ENCODE peak calls at places on chromosomes 6 and 20, in eight cellular contexts. R is WTC11, H is HCT116, Q is A549, N is HepG2, D is NB4, W is K562, S is SK-N-SH. A is an unnamed sample.

GRCh38 chr6:121826156-121826810 is 390.8 kb downstream of the GJA1 start:
- DNase-seq in H (peak; percentile 72), S (no peak), W (no peak), R (no peak), D (peak; percentile 49), N (no peak), Q (peak; percentile 35), A (peak; percentile 94)

GRCh38 chr6:17867880-17868279 is 119.6 kb downstream of the KIF13A start:
- DNase-seq in N (peak; percentile 27), H (no peak), D (no peak), S (peak; percentile 21), W (no peak), R (no peak), Q (no peak), A (peak; percentile 64)

GRCh38 chr20:49964964-49965780 is 17.6 kb upstream of the SNAI1 start:
- DNase-seq in Q (peak; percentile 85), D (peak; percentile 69), H (peak; percentile 54), R (peak; percentile 81), W (peak; percentile 86), S (peak; percentile 78), N (peak; percentile 76), A (peak; percentile 49)

GRCh38 chr20:19699132-19699971 is 58.7 kb upstream of the RIN2 start:
- DNase-seq in R (no peak), S (no peak), N (no peak), D (no peak), W (no peak), Q (no peak), H (peak; percentile 10), A (peak; percentile 75)

GRCh38 chr6:12614468-12614867 is 102.1 kb upstream of the PHACTR1 start:
- DNase-seq in D (no peak), W (no peak), R (no peak), H (no peak), S (no peak), N (no peak), Q (no peak), A (no peak)

GRCh38 chr20:54167909-54168872 is 5.6 kb downstream of the CYP24A1 start:
- DNase-seq in W (no peak), R (no peak), Q (peak; percentile 57), N (peak; percentile 47), D (no peak), S (no peak), H (peak; percentile 81), A (no peak)

GRCh38 chr20:50146732-50147662 is 6.5 kb downstream of the PEDS1 start:
- DNase-seq in S (no peak), H (no peak), W (peak; percentile 51), R (no peak), N (no peak), Q (no peak), D (peak; percentile 87), A (peak; percentile 84)

GRCh38 chr6:140079328-140079727 is 704.9 kb upstream of the CITED2 start:
- DNase-seq in D (no peak), H (no peak), Q (no peak), W (no peak), R (no peak), S (no peak), N (no peak), A (peak; percentile 30)

GRCh38 chr6:47116616-47117015 is 74.5 kb upstream of the ADGRF1 start:
- DNase-seq in N (no peak), H (no peak), S (no peak), W (no peak), R (no peak), Q (no peak), D (no peak), A (no peak)

DNA sequence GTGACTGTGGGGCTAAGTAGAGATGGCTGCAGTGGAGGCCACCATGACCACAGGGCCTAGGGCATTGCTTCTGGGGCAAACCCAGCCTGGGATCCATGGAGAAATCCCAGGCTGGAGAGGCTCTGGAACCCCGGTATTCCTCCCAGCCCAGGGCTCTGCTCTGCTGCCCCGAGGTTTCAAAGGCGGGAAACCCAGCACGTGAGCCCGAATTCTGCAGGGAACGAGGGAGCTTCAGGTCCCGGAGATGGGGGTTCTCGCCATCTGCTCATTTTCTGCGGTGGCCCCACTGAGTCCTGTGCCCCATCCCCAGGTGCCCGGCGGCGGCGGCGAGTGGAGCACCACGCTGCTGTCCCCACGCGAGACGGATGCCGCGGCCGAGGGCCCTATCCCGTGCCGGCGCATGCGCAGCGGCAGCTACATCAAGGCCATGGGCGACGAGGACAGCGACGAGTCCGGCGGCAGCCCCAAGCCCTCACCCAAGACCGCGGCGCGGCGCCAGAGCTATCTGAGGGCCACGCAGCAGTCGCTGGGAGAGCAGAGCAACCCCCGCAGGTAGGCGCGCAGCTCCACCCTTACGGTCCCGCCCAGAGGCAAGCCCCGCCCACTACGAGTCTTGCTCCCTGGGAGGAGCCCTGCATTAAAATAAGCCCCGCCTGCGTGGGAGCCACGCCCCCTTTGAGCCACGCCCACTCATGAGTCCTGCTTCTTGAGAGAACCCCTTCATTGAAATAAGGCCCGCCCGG is 105.3 kb upstream of the MYL9 start:
- DNase-seq in H (peak; percentile 90), N (peak; percentile 50), R (peak; percentile 99), D (peak; percentile 43), S (peak; percentile 88), W (peak; percentile 98), Q (peak; percentile 64), A (peak; percentile 78)
- TF ChIP-seq MAX in H (no peak), N (no peak), R (peak; percentile 70), D (no peak), S (no peak), W (peak; percentile 82), Q (peak; percentile 90), A (no peak)

GRCh38 chr20:56515657-56516381 is 8.7 kb upstream of the FAM209A start:
- DNase-seq in N (no peak), D (peak; percentile 39), H (no peak), R (no peak), Q (no peak), S (peak; percentile 17), W (no peak), A (peak; percentile 20)
- TF ChIP-seq CTCF in N (peak; percentile 32), D (no peak), H (peak; percentile 14), R (no peak), Q (peak; percentile 41), S (peak; percentile 37), W (no peak), A (no peak)

GRCh38 chr6:33264015-33264414 is 7.7 kb downstream of the VPS52 start:
- DNase-seq in Q (no peak), D (no peak), H (no peak), S (no peak), R (no peak), W (no peak), N (no peak), A (no peak)

GRCh38 chr6:33254591-33254990 is 17.1 kb downstream of the VPS52 start:
- DNase-seq in W (no peak), H (no peak), D (no peak), S (no peak), R (no peak), Q (no peak), N (no peak), A (no peak)

DNA sequence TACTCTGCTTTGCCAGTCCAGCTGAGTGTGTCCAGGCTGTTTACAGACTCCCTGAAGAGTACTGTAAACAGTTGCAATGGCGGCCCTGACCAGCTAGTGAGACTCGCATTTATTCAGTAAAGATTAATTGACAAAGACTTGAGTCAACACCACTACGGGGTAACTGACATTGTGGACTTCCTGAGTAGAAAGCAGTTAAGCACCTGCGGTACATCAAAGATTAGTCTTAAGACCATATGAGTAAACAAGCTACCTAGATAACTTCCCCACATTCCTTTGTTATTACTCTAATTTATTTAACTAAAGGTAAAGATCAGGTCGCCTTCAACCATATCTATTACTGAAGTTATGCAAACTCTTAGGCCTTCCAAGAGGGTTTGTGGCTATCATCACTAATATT is 12.6 kb downstream of the VPS52 start:
- DNase-seq in R (no peak), D (no peak), N (no peak), W (no peak), H (no peak), S (no peak), Q (no peak), A (no peak)
- TF ChIP-seq MAX in R (no peak), D (no peak), N (no peak), W (no peak), H (no peak), S (no peak), Q (no peak), A (no peak)

GRCh38 chr6:10258341-10258740 is 156.5 kb downstream of the TFAP2A start:
- DNase-seq in D (no peak), S (no peak), W (no peak), Q (no peak), N (no peak), R (no peak), H (no peak), A (no peak)

GRCh38 chr6:10259676-10260075 is 155.2 kb downstream of the TFAP2A start:
- DNase-seq in N (no peak), Q (no peak), H (no peak), D (no peak), S (no peak), R (no peak), W (no peak), A (no peak)

GRCh38 chr6:10250655-10251220 is 164.1 kb downstream of the TFAP2A start:
- DNase-seq in R (no peak), D (no peak), N (no peak), Q (no peak), W (no peak), S (no peak), H (no peak), A (no peak)

DNA sequence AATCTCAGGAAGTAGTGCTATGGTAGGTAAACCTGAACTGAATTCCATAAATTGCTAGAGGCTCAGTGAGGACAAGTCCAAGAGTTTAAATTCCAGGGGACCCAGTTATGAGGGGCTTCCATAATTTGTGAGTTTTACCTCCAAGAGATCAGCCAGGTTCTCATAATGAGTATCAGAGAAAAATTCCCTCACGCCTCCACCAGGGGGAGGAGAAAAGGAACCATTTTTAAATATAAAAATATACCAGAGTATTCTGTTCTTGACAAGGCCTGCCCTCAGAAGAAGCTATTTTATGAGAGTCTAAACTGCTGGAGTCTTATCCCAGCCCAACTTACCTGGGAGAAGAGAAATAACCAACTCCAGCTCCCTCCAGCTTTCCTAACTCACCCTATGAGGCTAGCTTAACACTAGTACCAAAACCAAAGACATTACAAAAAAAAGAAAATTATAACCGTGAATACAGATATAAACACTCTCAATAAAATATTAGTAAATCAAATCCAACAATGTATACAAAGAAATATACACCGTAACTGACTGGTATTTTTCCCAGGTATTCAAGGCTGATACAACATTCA is 158.7 kb downstream of the TFAP2A start:
- DNase-seq in S (peak; percentile 7), R (no peak), Q (peak; percentile 7), N (no peak), W (peak; percentile 32), H (peak; percentile 7), D (peak; percentile 23), A (no peak)
- TF ChIP-seq CTCF in S (peak; percentile 68), R (peak; percentile 70), Q (no peak), N (no peak), W (peak; percentile 46), H (peak; percentile 56), D (peak; percentile 36), A (peak; percentile 9)

A was measured in endothelial cell of umbilical vein.